ENCODE peak calls at places on chromosome 9, in nine cellular contexts. W is HFFc6; N is T-helper 1 cell; J is HT-29; C is activated T-helper 9 cell treated with anti-CD3 and anti-CD28 coated beads, Interleukin-2, amount 50 U/mL, for 16 hours; X is heart left ventricle; F is AML-193; H is mammary epithelial cell; G is HTR-8/SVneo. L is an unnamed sample.

GRCh38 chr9:111955048-111955447 is 58.4 kb downstream of the UGCG start:
- DNase-seq in W (no peak), N (no peak), J (no peak), C (no peak), X (no peak), F (no peak), H (no peak), G (no peak), L (no peak)

GRCh38 chr9:33101104-33101951 is 24.9 kb upstream of the SMU1 start:
- DNase-seq in W (peak), N (no peak), J (no peak), C (no peak), X (no peak), F (no peak), H (peak), G (peak), L (no peak)

GRCh38 chr9:106860731-106861584 is 2.0 kb upstream of the ZNF462 start:
- DNase-seq in W (no peak), N (no peak), J (no peak), C (no peak), X (peak), F (no peak), H (peak), G (peak), L (no peak)

GRCh38 chr9:91246842-91247241 is 114.9 kb downstream of the AUH start:
- DNase-seq in W (no peak), N (no peak), J (no peak), C (no peak), X (no peak), F (no peak), H (no peak), G (no peak), L (no peak)

GRCh38 chr9:64057553-64057952 is 1227.5 kb downstream of the FOXD4L5 start:
- DNase-seq in W (no peak), N (no peak), J (no peak), C (no peak), X (no peak), F (no peak), H (no peak), G (no peak), L (no peak)

GRCh38 chr9:111456536-111456935 is 27.6 kb downstream of the ECPAS start:
- DNase-seq in W (no peak), N (no peak), J (no peak), C (no peak), X (no peak), F (no peak), H (no peak), G (no peak), L (no peak)

GRCh38 chr9:123267481-123268239 is 726 bp downstream of the STRBP start:
- DNase-seq in W (no peak), N (no peak), J (no peak), C (no peak), X (no peak), F (no peak), H (no peak), G (no peak), L (no peak)

GRCh38 chr9:83572524-83572923 is 34.3 kb upstream of the FRMD3 start:
- DNase-seq in W (no peak), N (no peak), J (no peak), C (no peak), X (peak), F (no peak), H (peak), G (no peak), L (no peak)